ENCODE peak calls at places on chromosomes 6 and 20, in ten cellular contexts. One of them, this sample, is unnamed.
A peak's percentile ranks its signal among the peaks of the same experiment; 100 is the strongest.

GRCh38 chr6:11366183-11366933 is 133.9 kb upstream of the NEDD9 start:
- DNase-seq in activated CD4-positive, alpha-beta T cell treated with anti-CD3 and anti-CD28 coated beads for 1 hour: no peak
- DNase-seq in cardiac fibroblast: no peak
- DNase-seq in activated T-cell treated with anti-CD3 and anti-CD28 coated beads, Interleukin-2, amount 50 U/mL, for 72 hours: peak; percentile 69
- DNase-seq in CD8-positive, alpha-beta T cell: peak; percentile 12
- DNase-seq in iris pigment epithelial cell: no peak
- DNase-seq in HFF-Myc: no peak
- DNase-seq in cerebellum: no peak
- DNase-seq in midbrain: no peak
- DNase-seq in AG09309: no peak
- DNase-seq in this sample: no peak

GRCh38 chr20:24961384-24962181 is 12.5 kb downstream of the CST7 start:
- DNase-seq in AG09309: no peak
- DNase-seq in CD8-positive, alpha-beta T cell: no peak
- DNase-seq in cardiac fibroblast: no peak
- DNase-seq in midbrain: no peak
- DNase-seq in cerebellum: no peak
- DNase-seq in activated CD4-positive, alpha-beta T cell treated with anti-CD3 and anti-CD28 coated beads for 1 hour: no peak
- DNase-seq in HFF-Myc: no peak
- DNase-seq in iris pigment epithelial cell: no peak
- DNase-seq in activated T-cell treated with anti-CD3 and anti-CD28 coated beads, Interleukin-2, amount 50 U/mL, for 72 hours: no peak
- DNase-seq in this sample: no peak

GRCh38 chr6:66376021-66376420 is 669.0 kb upstream of the EYS start:
- DNase-seq in activated CD4-positive, alpha-beta T cell treated with anti-CD3 and anti-CD28 coated beads for 1 hour: no peak
- DNase-seq in cerebellum: no peak
- DNase-seq in midbrain: no peak
- DNase-seq in iris pigment epithelial cell: peak; percentile 5
- DNase-seq in cardiac fibroblast: no peak
- DNase-seq in AG09309: no peak
- DNase-seq in CD8-positive, alpha-beta T cell: no peak
- DNase-seq in HFF-Myc: no peak
- DNase-seq in activated T-cell treated with anti-CD3 and anti-CD28 coated beads, Interleukin-2, amount 50 U/mL, for 72 hours: no peak
- DNase-seq in this sample: no peak

GRCh38 chr20:62088258-62089127 is 22.8 kb upstream of the TAF4 start:
- DNase-seq in HFF-Myc: peak; percentile 81
- DNase-seq in iris pigment epithelial cell: peak; percentile 98
- DNase-seq in cardiac fibroblast: peak; percentile 82
- DNase-seq in midbrain: no peak
- DNase-seq in activated CD4-positive, alpha-beta T cell treated with anti-CD3 and anti-CD28 coated beads for 1 hour: no peak
- DNase-seq in cerebellum: no peak
- DNase-seq in CD8-positive, alpha-beta T cell: no peak
- DNase-seq in activated T-cell treated with anti-CD3 and anti-CD28 coated beads, Interleukin-2, amount 50 U/mL, for 72 hours: no peak
- DNase-seq in AG09309: no peak
- DNase-seq in this sample: peak; percentile 29

GRCh38 chr20:35734374-35734773 is 7.7 kb downstream of the RBM39 start:
- DNase-seq in activated CD4-positive, alpha-beta T cell treated with anti-CD3 and anti-CD28 coated beads for 1 hour: no peak
- DNase-seq in activated T-cell treated with anti-CD3 and anti-CD28 coated beads, Interleukin-2, amount 50 U/mL, for 72 hours: no peak
- DNase-seq in AG09309: no peak
- DNase-seq in cardiac fibroblast: no peak
- DNase-seq in HFF-Myc: no peak
- DNase-seq in iris pigment epithelial cell: no peak
- DNase-seq in midbrain: no peak
- DNase-seq in CD8-positive, alpha-beta T cell: no peak
- DNase-seq in cerebellum: no peak
- DNase-seq in this sample: no peak

GRCh38 chr6:163876391-163876790 is 461.9 kb downstream of the QKI start:
- DNase-seq in iris pigment epithelial cell: no peak
- DNase-seq in AG09309: no peak
- DNase-seq in cardiac fibroblast: no peak
- DNase-seq in HFF-Myc: peak; percentile 31
- DNase-seq in midbrain: no peak
- DNase-seq in activated CD4-positive, alpha-beta T cell treated with anti-CD3 and anti-CD28 coated beads for 1 hour: no peak
- DNase-seq in cerebellum: no peak
- DNase-seq in CD8-positive, alpha-beta T cell: no peak
- DNase-seq in activated T-cell treated with anti-CD3 and anti-CD28 coated beads, Interleukin-2, amount 50 U/mL, for 72 hours: no peak
- DNase-seq in this sample: no peak

GRCh38 chr6:168671028-168671862 is 230.3 kb downstream of the SMOC2 start:
- DNase-seq in activated CD4-positive, alpha-beta T cell treated with anti-CD3 and anti-CD28 coated beads for 1 hour: no peak
- DNase-seq in CD8-positive, alpha-beta T cell: no peak
- DNase-seq in midbrain: no peak
- DNase-seq in iris pigment epithelial cell: no peak
- DNase-seq in activated T-cell treated with anti-CD3 and anti-CD28 coated beads, Interleukin-2, amount 50 U/mL, for 72 hours: no peak
- DNase-seq in HFF-Myc: no peak
- DNase-seq in AG09309: no peak
- DNase-seq in cardiac fibroblast: no peak
- DNase-seq in cerebellum: no peak
- DNase-seq in this sample: no peak

GRCh38 chr20:50303573-50304500 is 113.2 kb downstream of the CEBPB start:
- DNase-seq in midbrain: peak; percentile 26
- DNase-seq in HFF-Myc: peak; percentile 86
- DNase-seq in iris pigment epithelial cell: peak; percentile 81
- DNase-seq in activated T-cell treated with anti-CD3 and anti-CD28 coated beads, Interleukin-2, amount 50 U/mL, for 72 hours: no peak
- DNase-seq in cardiac fibroblast: peak; percentile 98
- DNase-seq in AG09309: no peak
- DNase-seq in cerebellum: no peak
- DNase-seq in CD8-positive, alpha-beta T cell: no peak
- DNase-seq in activated CD4-positive, alpha-beta T cell treated with anti-CD3 and anti-CD28 coated beads for 1 hour: no peak
- DNase-seq in this sample: peak; percentile 84

GRCh38 chr6:167766986-167767714 is 59.6 kb upstream of the AFDN start:
- DNase-seq in CD8-positive, alpha-beta T cell: no peak
- DNase-seq in activated CD4-positive, alpha-beta T cell treated with anti-CD3 and anti-CD28 coated beads for 1 hour: no peak
- DNase-seq in activated T-cell treated with anti-CD3 and anti-CD28 coated beads, Interleukin-2, amount 50 U/mL, for 72 hours: no peak
- DNase-seq in AG09309: no peak
- DNase-seq in cardiac fibroblast: no peak
- DNase-seq in HFF-Myc: no peak
- DNase-seq in iris pigment epithelial cell: no peak
- DNase-seq in midbrain: no peak
- DNase-seq in cerebellum: no peak
- DNase-seq in this sample: no peak

GRCh38 chr6:15296735-15297134 is 50.9 kb downstream of the JARID2 start:
- DNase-seq in CD8-positive, alpha-beta T cell: no peak
- DNase-seq in AG09309: no peak
- DNase-seq in iris pigment epithelial cell: no peak
- DNase-seq in midbrain: no peak
- DNase-seq in cardiac fibroblast: no peak
- DNase-seq in HFF-Myc: no peak
- DNase-seq in activated CD4-positive, alpha-beta T cell treated with anti-CD3 and anti-CD28 coated beads for 1 hour: no peak
- DNase-seq in activated T-cell treated with anti-CD3 and anti-CD28 coated beads, Interleukin-2, amount 50 U/mL, for 72 hours: peak; percentile 54
- DNase-seq in cerebellum: no peak
- DNase-seq in this sample: no peak

GRCh38 chr20:47220161-47220582 is 136.3 kb downstream of the ZMYND8 start:
- DNase-seq in cardiac fibroblast: peak; percentile 51
- DNase-seq in midbrain: no peak
- DNase-seq in AG09309: no peak
- DNase-seq in HFF-Myc: no peak
- DNase-seq in activated CD4-positive, alpha-beta T cell treated with anti-CD3 and anti-CD28 coated beads for 1 hour: peak; percentile 26
- DNase-seq in CD8-positive, alpha-beta T cell: peak; percentile 9
- DNase-seq in cerebellum: no peak
- DNase-seq in iris pigment epithelial cell: no peak
- DNase-seq in activated T-cell treated with anti-CD3 and anti-CD28 coated beads, Interleukin-2, amount 50 U/mL, for 72 hours: peak; percentile 38
- DNase-seq in this sample: no peak

GRCh38 chr6:12071064-12071615 is 59.0 kb downstream of the HIVEP1 start:
- DNase-seq in midbrain: no peak
- DNase-seq in CD8-positive, alpha-beta T cell: no peak
- DNase-seq in cardiac fibroblast: no peak
- DNase-seq in iris pigment epithelial cell: no peak
- DNase-seq in AG09309: no peak
- DNase-seq in activated T-cell treated with anti-CD3 and anti-CD28 coated beads, Interleukin-2, amount 50 U/mL, for 72 hours: no peak
- DNase-seq in activated CD4-positive, alpha-beta T cell treated with anti-CD3 and anti-CD28 coated beads for 1 hour: no peak
- DNase-seq in cerebellum: no peak
- DNase-seq in HFF-Myc: no peak
- DNase-seq in this sample: no peak

GRCh38 chr6:147546501-147547368 is 38.2 kb downstream of the SAMD5 start:
- DNase-seq in iris pigment epithelial cell: no peak
- DNase-seq in midbrain: no peak
- DNase-seq in AG09309: no peak
- DNase-seq in activated CD4-positive, alpha-beta T cell treated with anti-CD3 and anti-CD28 coated beads for 1 hour: no peak
- DNase-seq in HFF-Myc: no peak
- DNase-seq in cardiac fibroblast: no peak
- DNase-seq in activated T-cell treated with anti-CD3 and anti-CD28 coated beads, Interleukin-2, amount 50 U/mL, for 72 hours: no peak
- DNase-seq in CD8-positive, alpha-beta T cell: no peak
- DNase-seq in cerebellum: no peak
- DNase-seq in this sample: no peak

GRCh38 chr6:5996701-5997419 is 9.9 kb downstream of the NRN1 start:
- DNase-seq in activated CD4-positive, alpha-beta T cell treated with anti-CD3 and anti-CD28 coated beads for 1 hour: no peak
- DNase-seq in iris pigment epithelial cell: peak; percentile 14
- DNase-seq in CD8-positive, alpha-beta T cell: no peak
- DNase-seq in cardiac fibroblast: peak; percentile 24
- DNase-seq in HFF-Myc: no peak
- DNase-seq in cerebellum: peak; percentile 57
- DNase-seq in midbrain: no peak
- DNase-seq in AG09309: no peak
- DNase-seq in activated T-cell treated with anti-CD3 and anti-CD28 coated beads, Interleukin-2, amount 50 U/mL, for 72 hours: no peak
- DNase-seq in this sample: no peak

GRCh38 chr6:138546733-138547185 is 47.5 kb upstream of the NHSL1 start:
- DNase-seq in activated T-cell treated with anti-CD3 and anti-CD28 coated beads, Interleukin-2, amount 50 U/mL, for 72 hours: peak; percentile 20
- DNase-seq in CD8-positive, alpha-beta T cell: no peak
- DNase-seq in HFF-Myc: no peak
- DNase-seq in iris pigment epithelial cell: peak; percentile 59
- DNase-seq in cardiac fibroblast: no peak
- DNase-seq in midbrain: no peak
- DNase-seq in activated CD4-positive, alpha-beta T cell treated with anti-CD3 and anti-CD28 coated beads for 1 hour: no peak
- DNase-seq in cerebellum: no peak
- DNase-seq in AG09309: no peak
- DNase-seq in this sample: no peak

GRCh38 chr6:71238351-71238750 is 50.3 kb upstream of the OGFRL1 start:
- DNase-seq in cardiac fibroblast: peak; percentile 40
- DNase-seq in iris pigment epithelial cell: peak; percentile 53
- DNase-seq in AG09309: peak; percentile 7
- DNase-seq in midbrain: peak; percentile 28
- DNase-seq in CD8-positive, alpha-beta T cell: no peak
- DNase-seq in activated CD4-positive, alpha-beta T cell treated with anti-CD3 and anti-CD28 coated beads for 1 hour: no peak
- DNase-seq in HFF-Myc: peak; percentile 26
- DNase-seq in cerebellum: no peak
- DNase-seq in activated T-cell treated with anti-CD3 and anti-CD28 coated beads, Interleukin-2, amount 50 U/mL, for 72 hours: no peak
- DNase-seq in this sample: no peak

GRCh38 chr6:43635387-43636311 is at the start of gene MAD2L1BP:
- DNase-seq in AG09309: no peak
- DNase-seq in iris pigment epithelial cell: peak; percentile 69
- DNase-seq in CD8-positive, alpha-beta T cell: peak; percentile 83
- DNase-seq in HFF-Myc: no peak
- DNase-seq in midbrain: peak; percentile 88
- DNase-seq in activated CD4-positive, alpha-beta T cell treated with anti-CD3 and anti-CD28 coated beads for 1 hour: peak; percentile 82
- DNase-seq in cerebellum: peak; percentile 82
- DNase-seq in activated T-cell treated with anti-CD3 and anti-CD28 coated beads, Interleukin-2, amount 50 U/mL, for 72 hours: peak; percentile 90
- DNase-seq in cardiac fibroblast: peak; percentile 73
- DNase-seq in this sample: no peak

GRCh38 chr6:157575436-157576145 is 194.6 kb downstream of the ZDHHC14 start:
- DNase-seq in AG09309: no peak
- DNase-seq in iris pigment epithelial cell: no peak
- DNase-seq in cardiac fibroblast: no peak
- DNase-seq in HFF-Myc: no peak
- DNase-seq in midbrain: no peak
- DNase-seq in activated T-cell treated with anti-CD3 and anti-CD28 coated beads, Interleukin-2, amount 50 U/mL, for 72 hours: no peak
- DNase-seq in cerebellum: no peak
- DNase-seq in activated CD4-positive, alpha-beta T cell treated with anti-CD3 and anti-CD28 coated beads for 1 hour: no peak
- DNase-seq in CD8-positive, alpha-beta T cell: no peak
- DNase-seq in this sample: no peak

GRCh38 chr6:10957414-10957886 is 70.6 kb downstream of the SYCP2L start:
- DNase-seq in cerebellum: no peak
- DNase-seq in activated T-cell treated with anti-CD3 and anti-CD28 coated beads, Interleukin-2, amount 50 U/mL, for 72 hours: no peak
- DNase-seq in HFF-Myc: no peak
- DNase-seq in CD8-positive, alpha-beta T cell: no peak
- DNase-seq in AG09309: no peak
- DNase-seq in midbrain: no peak
- DNase-seq in activated CD4-positive, alpha-beta T cell treated with anti-CD3 and anti-CD28 coated beads for 1 hour: no peak
- DNase-seq in cardiac fibroblast: no peak
- DNase-seq in iris pigment epithelial cell: no peak
- DNase-seq in this sample: no peak

GRCh38 chr6:81838031-81838430 is 85.5 kb upstream of the TENT5A start:
- DNase-seq in CD8-positive, alpha-beta T cell: no peak
- DNase-seq in cerebellum: no peak
- DNase-seq in AG09309: no peak
- DNase-seq in HFF-Myc: no peak
- DNase-seq in activated CD4-positive, alpha-beta T cell treated with anti-CD3 and anti-CD28 coated beads for 1 hour: no peak
- DNase-seq in iris pigment epithelial cell: peak; percentile 74
- DNase-seq in activated T-cell treated with anti-CD3 and anti-CD28 coated beads, Interleukin-2, amount 50 U/mL, for 72 hours: no peak
- DNase-seq in cardiac fibroblast: peak; percentile 57
- DNase-seq in midbrain: no peak
- DNase-seq in this sample: no peak

GRCh38 chr6:120871416-120872261 is 462.6 kb downstream of the TBC1D32 start:
- DNase-seq in cardiac fibroblast: no peak
- DNase-seq in CD8-positive, alpha-beta T cell: no peak
- DNase-seq in iris pigment epithelial cell: no peak
- DNase-seq in cerebellum: no peak
- DNase-seq in activated T-cell treated with anti-CD3 and anti-CD28 coated beads, Interleukin-2, amount 50 U/mL, for 72 hours: no peak
- DNase-seq in activated CD4-positive, alpha-beta T cell treated with anti-CD3 and anti-CD28 coated beads for 1 hour: no peak
- DNase-seq in HFF-Myc: no peak
- DNase-seq in midbrain: no peak
- DNase-seq in AG09309: no peak
- DNase-seq in this sample: no peak

GRCh38 chr20:17281478-17281877 is 54.6 kb downstream of the PCSK2 start:
- DNase-seq in cardiac fibroblast: no peak
- DNase-seq in CD8-positive, alpha-beta T cell: no peak
- DNase-seq in midbrain: no peak
- DNase-seq in activated T-cell treated with anti-CD3 and anti-CD28 coated beads, Interleukin-2, amount 50 U/mL, for 72 hours: peak; percentile 4
- DNase-seq in cerebellum: no peak
- DNase-seq in iris pigment epithelial cell: peak; percentile 1
- DNase-seq in activated CD4-positive, alpha-beta T cell treated with anti-CD3 and anti-CD28 coated beads for 1 hour: no peak
- DNase-seq in AG09309: no peak
- DNase-seq in HFF-Myc: no peak
- DNase-seq in this sample: no peak

This sample was measured in AG09319.